ENCODE peak calls at places on chromosomes 2 and 18, in five cellular contexts. One of them, this sample, is unnamed.

GRCh38 chr18:39167990-39168389 is 1602.4 kb upstream of the CELF4 start:
- DNase-seq in A549: no peak
- DNase-seq in ovary: no peak
- DNase-seq in CD4-positive, CD25-positive, alpha-beta regulatory T cell: no peak
- DNase-seq in PC-3: no peak
- DNase-seq in this sample: no peak

GRCh38 chr2:206561962-206562361 is 80.3 kb upstream of the FAM237A start:
- DNase-seq in PC-3: no peak
- DNase-seq in CD4-positive, CD25-positive, alpha-beta regulatory T cell: no peak
- DNase-seq in A549: no peak
- DNase-seq in ovary: no peak
- DNase-seq in this sample: no peak

GRCh38 chr18:47254341-47254939 is 3.0 kb upstream of the SKOR2 start:
- DNase-seq in PC-3: peak
- DNase-seq in ovary: no peak
- DNase-seq in CD4-positive, CD25-positive, alpha-beta regulatory T cell: no peak
- DNase-seq in A549: no peak
- DNase-seq in this sample: peak

GRCh38 chr2:77487074-77487803 is 34.9 kb downstream of the LRRTM4 start:
- DNase-seq in CD4-positive, CD25-positive, alpha-beta regulatory T cell: no peak
- DNase-seq in ovary: no peak
- DNase-seq in PC-3: no peak
- DNase-seq in A549: no peak
- DNase-seq in this sample: peak

GRCh38 chr2:73907840-73908452 is 15.1 kb downstream of the ACTG2 start:
- DNase-seq in ovary: no peak
- DNase-seq in PC-3: peak
- DNase-seq in CD4-positive, CD25-positive, alpha-beta regulatory T cell: peak
- DNase-seq in A549: no peak
- DNase-seq in this sample: no peak

GRCh38 chr18:44651918-44652317 is 28.8 kb upstream of the SETBP1 start:
- DNase-seq in A549: no peak
- DNase-seq in ovary: no peak
- DNase-seq in PC-3: no peak
- DNase-seq in CD4-positive, CD25-positive, alpha-beta regulatory T cell: no peak
- DNase-seq in this sample: no peak

GRCh38 chr18:6355789-6356589 is 58.7 kb downstream of the L3MBTL4 start:
- DNase-seq in ovary: no peak
- DNase-seq in PC-3: peak
- DNase-seq in CD4-positive, CD25-positive, alpha-beta regulatory T cell: no peak
- DNase-seq in A549: no peak
- DNase-seq in this sample: no peak

GRCh38 chr18:22282311-22283235 is 113.2 kb downstream of the GATA6 start:
- DNase-seq in A549: peak
- DNase-seq in CD4-positive, CD25-positive, alpha-beta regulatory T cell: peak
- DNase-seq in PC-3: peak
- DNase-seq in ovary: no peak
- DNase-seq in this sample: no peak

GRCh38 chr2:128605421-128605820 is 286.8 kb upstream of the HS6ST1 start:
- DNase-seq in A549: no peak
- DNase-seq in ovary: peak
- DNase-seq in CD4-positive, CD25-positive, alpha-beta regulatory T cell: no peak
- DNase-seq in PC-3: no peak
- DNase-seq in this sample: no peak

GRCh38 chr18:7177131-7177744 is 53.7 kb upstream of the LRRC30 start:
- DNase-seq in CD4-positive, CD25-positive, alpha-beta regulatory T cell: no peak
- DNase-seq in A549: peak
- DNase-seq in ovary: peak
- DNase-seq in PC-3: peak
- DNase-seq in this sample: peak

GRCh38 chr2:890791-891190 is 59.9 kb upstream of the SNTG2 start:
- DNase-seq in A549: no peak
- DNase-seq in ovary: no peak
- DNase-seq in PC-3: no peak
- DNase-seq in CD4-positive, CD25-positive, alpha-beta regulatory T cell: no peak
- DNase-seq in this sample: no peak

GRCh38 chr2:227311861-227312506 is 13.1 kb upstream of the MFF start:
- DNase-seq in ovary: no peak
- DNase-seq in CD4-positive, CD25-positive, alpha-beta regulatory T cell: no peak
- DNase-seq in A549: no peak
- DNase-seq in PC-3: no peak
- DNase-seq in this sample: no peak

GRCh38 chr2:237500681-237501424 is 13.8 kb downstream of the MLPH start:
- DNase-seq in A549: peak
- DNase-seq in CD4-positive, CD25-positive, alpha-beta regulatory T cell: no peak
- DNase-seq in PC-3: peak
- DNase-seq in ovary: no peak
- DNase-seq in this sample: no peak

GRCh38 chr2:24568492-24568891 is 77.4 kb downstream of the NCOA1 start:
- DNase-seq in A549: no peak
- DNase-seq in ovary: no peak
- DNase-seq in CD4-positive, CD25-positive, alpha-beta regulatory T cell: no peak
- DNase-seq in PC-3: peak
- DNase-seq in this sample: no peak

DNA sequence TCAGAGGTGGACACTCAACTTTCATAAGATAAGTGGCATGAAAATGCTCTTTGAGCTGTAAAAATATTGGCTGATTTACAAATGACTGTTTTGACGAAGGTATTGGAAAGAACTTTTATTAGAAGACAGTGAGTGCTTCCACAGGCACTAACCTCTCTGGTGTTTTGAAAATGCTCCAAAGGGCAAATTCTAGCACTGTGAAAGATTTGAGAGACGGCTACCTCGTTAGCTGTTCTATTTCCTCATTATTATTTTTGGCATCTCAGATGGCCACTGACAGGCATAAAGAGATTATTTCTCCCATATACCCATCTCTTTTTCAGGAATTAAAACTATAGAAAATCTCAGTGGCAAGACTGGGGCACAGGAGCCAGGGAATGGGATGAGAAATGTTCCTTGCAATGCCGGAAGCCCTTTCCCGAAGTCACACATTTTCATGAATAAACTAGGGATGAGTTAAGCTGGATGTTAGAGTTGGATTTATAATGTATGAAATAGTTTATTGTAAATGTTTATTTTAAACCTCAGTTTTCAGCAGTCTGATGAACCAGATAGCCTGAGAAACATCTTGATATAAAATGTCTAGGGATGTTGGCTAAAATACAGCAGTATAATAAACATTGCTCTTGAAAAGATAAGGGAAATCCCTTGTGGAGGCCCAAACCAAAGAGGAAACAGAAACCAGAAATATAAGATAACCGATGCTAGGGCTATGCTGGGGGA is 175.7 kb downstream of the ASB1 start:
- DNase-seq in PC-3: no peak
- DNase-seq in ovary: no peak
- DNase-seq in A549: no peak
- DNase-seq in CD4-positive, CD25-positive, alpha-beta regulatory T cell: no peak
- DNase-seq in this sample: no peak
- H3K27ac ChIP-seq in PC-3: no peak
- H3K27ac ChIP-seq in ovary: no peak
- H3K27ac ChIP-seq in A549: peak
- H3K27ac ChIP-seq in CD4-positive, CD25-positive, alpha-beta regulatory T cell: no peak
- H3K27ac ChIP-seq in this sample: no peak

GRCh38 chr2:231680992-231681852 is 27.1 kb upstream of the PTMA start:
- DNase-seq in PC-3: peak
- DNase-seq in CD4-positive, CD25-positive, alpha-beta regulatory T cell: no peak
- DNase-seq in A549: peak
- DNase-seq in ovary: peak
- DNase-seq in this sample: peak

GRCh38 chr2:231682546-231683291 is 25.6 kb upstream of the PTMA start:
- DNase-seq in PC-3: no peak
- DNase-seq in CD4-positive, CD25-positive, alpha-beta regulatory T cell: no peak
- DNase-seq in A549: no peak
- DNase-seq in ovary: no peak
- DNase-seq in this sample: no peak

GRCh38 chr2:231683907-231684306 is 24.4 kb upstream of the PTMA start:
- DNase-seq in A549: no peak
- DNase-seq in PC-3: no peak
- DNase-seq in CD4-positive, CD25-positive, alpha-beta regulatory T cell: no peak
- DNase-seq in ovary: no peak
- DNase-seq in this sample: no peak

GRCh38 chr2:231684314-231685223 is 23.8 kb upstream of the PTMA start:
- DNase-seq in ovary: no peak
- DNase-seq in CD4-positive, CD25-positive, alpha-beta regulatory T cell: no peak
- DNase-seq in PC-3: no peak
- DNase-seq in A549: no peak
- DNase-seq in this sample: peak

GRCh38 chr2:231683292-231683898 is 24.9 kb upstream of the PTMA start:
- DNase-seq in ovary: no peak
- DNase-seq in PC-3: no peak
- DNase-seq in CD4-positive, CD25-positive, alpha-beta regulatory T cell: no peak
- DNase-seq in A549: no peak
- DNase-seq in this sample: no peak
- H3K4me3 ChIP-seq in ovary: no peak
- H3K4me3 ChIP-seq in PC-3: no peak
- H3K4me3 ChIP-seq in CD4-positive, CD25-positive, alpha-beta regulatory T cell: no peak
- H3K4me3 ChIP-seq in A549: no peak
- H3K4me3 ChIP-seq in this sample: no peak

DNA sequence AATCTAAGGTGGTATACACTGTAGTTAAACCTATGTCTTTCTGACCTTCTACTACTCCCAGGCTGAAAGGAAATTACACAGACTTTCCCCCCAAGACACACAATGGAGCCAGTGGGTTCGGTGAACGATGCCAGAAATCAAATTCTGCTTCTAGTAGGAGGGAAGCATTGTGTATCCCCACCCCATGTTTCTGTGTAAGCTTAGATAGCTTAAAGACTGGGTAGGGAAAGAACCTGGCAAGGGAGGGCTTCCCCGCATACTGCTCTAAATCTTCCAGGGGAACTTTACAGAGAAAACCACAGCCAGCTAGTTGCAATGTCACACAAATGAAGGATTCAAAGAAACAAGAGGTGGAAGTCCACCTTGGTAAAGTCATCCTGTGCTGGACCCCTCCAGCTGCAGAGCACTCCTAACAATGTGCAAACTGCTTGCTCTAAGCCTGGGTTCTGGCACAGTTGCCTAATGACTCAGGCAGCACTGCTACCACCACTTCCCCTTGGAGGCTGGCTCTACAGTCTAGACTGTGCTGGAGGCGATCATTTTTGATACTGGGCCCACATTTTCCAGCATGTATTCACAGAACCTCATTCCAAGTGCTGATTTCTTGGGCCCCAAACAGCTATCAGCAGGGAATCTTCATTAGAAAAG is 47.5 kb downstream of the TRIB2 start:
- DNase-seq in ovary: no peak
- DNase-seq in PC-3: no peak
- DNase-seq in A549: no peak
- DNase-seq in CD4-positive, CD25-positive, alpha-beta regulatory T cell: no peak
- DNase-seq in this sample: no peak
- H3K27ac ChIP-seq in ovary: no peak
- H3K27ac ChIP-seq in PC-3: no peak
- H3K27ac ChIP-seq in A549: no peak
- H3K27ac ChIP-seq in CD4-positive, CD25-positive, alpha-beta regulatory T cell: no peak
- H3K27ac ChIP-seq in this sample: no peak

DNA sequence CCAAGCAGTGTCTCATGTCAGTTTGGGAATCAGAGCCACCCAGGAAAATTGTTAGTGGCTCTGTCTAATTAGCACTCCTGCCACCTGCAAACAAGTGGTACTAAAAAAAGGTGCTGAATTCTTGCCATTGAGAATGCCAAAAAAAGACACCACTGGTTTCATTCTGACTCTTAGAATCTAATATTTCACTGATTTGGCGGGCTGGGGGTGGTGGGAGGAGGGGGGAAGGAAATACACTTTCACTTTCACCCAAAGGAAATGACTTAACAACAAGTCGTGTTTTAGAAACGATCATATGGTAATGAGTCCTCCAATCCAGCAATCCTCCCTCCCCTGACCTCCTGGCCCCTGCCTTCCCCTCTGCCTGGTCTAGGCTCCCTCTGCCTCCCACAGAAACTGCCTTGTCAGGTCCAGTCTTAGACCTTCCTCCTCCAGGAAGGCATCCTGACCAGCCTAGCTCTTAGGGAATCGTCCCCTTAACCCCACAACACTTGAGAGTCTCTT is 4.4 kb upstream of the KLHL29 start:
- DNase-seq in ovary: no peak
- DNase-seq in A549: no peak
- DNase-seq in CD4-positive, CD25-positive, alpha-beta regulatory T cell: peak
- DNase-seq in PC-3: peak
- DNase-seq in this sample: peak
- H3K4me3 ChIP-seq in ovary: no peak
- H3K4me3 ChIP-seq in A549: no peak
- H3K4me3 ChIP-seq in CD4-positive, CD25-positive, alpha-beta regulatory T cell: peak
- H3K4me3 ChIP-seq in PC-3: peak
- H3K4me3 ChIP-seq in this sample: no peak

DNA sequence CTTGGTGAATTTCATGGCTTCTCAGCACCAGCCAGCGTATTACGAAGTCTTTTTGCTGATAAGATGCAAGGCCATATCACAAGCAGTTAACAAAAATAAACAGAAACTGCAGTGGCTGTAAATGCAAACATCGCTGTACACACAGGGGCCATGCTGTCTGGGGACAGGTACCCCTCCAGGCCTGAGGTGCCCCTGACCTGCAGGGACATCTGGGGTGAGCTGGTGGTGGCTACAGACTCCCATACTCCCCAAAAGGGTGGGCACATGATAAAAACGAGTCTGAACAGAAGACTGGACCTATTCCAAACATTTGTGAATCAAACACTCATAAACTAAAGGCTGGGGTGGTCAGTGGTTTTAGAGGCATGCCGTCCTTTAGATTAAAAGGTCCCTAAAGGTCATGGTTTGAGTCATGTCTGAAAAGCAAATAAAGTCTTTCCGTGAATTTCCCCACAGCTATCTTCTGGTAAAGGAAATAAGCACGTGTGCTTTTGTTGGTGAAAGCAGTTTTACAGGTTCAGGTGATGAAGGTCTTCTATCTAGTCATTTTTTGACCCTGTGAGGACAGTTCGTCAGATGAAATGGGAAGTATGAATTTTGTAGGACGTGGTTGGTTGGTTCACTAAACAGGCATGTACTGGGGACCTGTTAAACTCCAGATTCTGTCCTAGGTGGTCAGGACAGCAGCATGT is 36.8 kb downstream of the TTC39C start:
- DNase-seq in PC-3: peak
- DNase-seq in A549: no peak
- DNase-seq in CD4-positive, CD25-positive, alpha-beta regulatory T cell: no peak
- DNase-seq in ovary: no peak
- DNase-seq in this sample: no peak
- H3K27ac ChIP-seq in PC-3: peak
- H3K27ac ChIP-seq in A549: peak
- H3K27ac ChIP-seq in CD4-positive, CD25-positive, alpha-beta regulatory T cell: peak
- H3K27ac ChIP-seq in ovary: no peak
- H3K27ac ChIP-seq in this sample: no peak

DNA sequence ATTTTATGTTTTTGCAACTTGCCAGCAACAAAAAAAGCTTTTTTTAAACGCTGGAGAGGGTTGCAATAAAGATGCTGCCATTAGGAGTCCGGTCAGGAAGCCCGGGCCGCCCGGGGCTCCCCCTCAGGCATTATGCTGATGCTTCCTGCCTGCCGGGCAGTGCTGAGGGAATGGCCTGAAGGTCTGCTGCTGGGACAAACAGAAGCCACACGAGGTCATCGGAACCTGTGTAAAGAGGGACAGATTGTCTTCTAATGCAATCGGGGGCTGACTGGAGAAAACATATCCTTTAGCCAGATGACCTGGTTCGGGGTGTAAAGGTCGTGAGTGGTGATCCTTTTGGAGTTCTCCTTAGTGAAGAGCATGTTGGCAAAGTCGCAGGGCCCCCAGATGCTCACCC is 2.3 kb downstream of the IMPA2 start:
- DNase-seq in A549: no peak
- DNase-seq in ovary: no peak
- DNase-seq in CD4-positive, CD25-positive, alpha-beta regulatory T cell: no peak
- DNase-seq in PC-3: no peak
- DNase-seq in this sample: peak
- H3K4me3 ChIP-seq in A549: peak
- H3K4me3 ChIP-seq in ovary: no peak
- H3K4me3 ChIP-seq in CD4-positive, CD25-positive, alpha-beta regulatory T cell: no peak
- H3K4me3 ChIP-seq in PC-3: no peak
- H3K4me3 ChIP-seq in this sample: no peak

This sample was measured in right cardiac atrium.